ENCODE peak calls at places on chromosomes 1 and 21, in nine cellular contexts. X, T, K, Q, V, N, J, L and E are unnamed samples.
A peak's percentile ranks its signal among the peaks of the same experiment; 100 is the strongest.

GRCh38 chr21:41879190-41879998 is at the start of gene PRDM15:
- DNase-seq in V (peak; percentile 71), K (peak; percentile 91), J (peak; percentile 88), L (peak; percentile 92), T (no peak), N (peak; percentile 60), Q (peak; percentile 91), X (peak; percentile 81), E (peak; percentile 69)

GRCh38 chr21:44952116-44952928 is 12.5 kb downstream of the SLX9 start:
- DNase-seq in N (no peak), V (no peak), Q (no peak), X (no peak), J (no peak), K (peak; percentile 77), T (no peak), L (no peak), E (no peak)

GRCh38 chr1:211259596-211260126 is 495 bp downstream of the RCOR3 start:
- DNase-seq in X (peak; percentile 70), N (no peak), V (peak; percentile 38), T (no peak), Q (peak; percentile 85), L (peak; percentile 80), K (peak; percentile 77), J (peak; percentile 67), E (peak; percentile 58)

GRCh38 chr21:25371831-25372434 is 235.3 kb downstream of the MRPL39 start:
- DNase-seq in V (no peak), J (no peak), X (no peak), L (no peak), K (no peak), Q (no peak), T (no peak), N (no peak), E (no peak)

GRCh38 chr1:10424034-10424433 is 6.2 kb upstream of the CENPS start:
- DNase-seq in N (no peak), V (peak; percentile 23), Q (peak; percentile 77), L (no peak), J (peak; percentile 60), X (no peak), K (no peak), T (no peak), E (no peak)

GRCh38 chr1:100538935-100539835 is 1.2 kb downstream of the GPR88 start:
- DNase-seq in X (no peak), J (peak; percentile 43), N (no peak), T (no peak), L (peak; percentile 75), K (peak; percentile 68), Q (peak; percentile 69), V (no peak), E (no peak)

GRCh38 chr1:214717323-214717722 is 114.3 kb downstream of the CENPF start:
- DNase-seq in J (no peak), Q (no peak), N (no peak), X (no peak), K (no peak), T (no peak), L (no peak), V (no peak), E (no peak)

GRCh38 chr1:58812926-58813325 is 29.1 kb upstream of the JUN start:
- DNase-seq in L (no peak), K (no peak), N (no peak), X (no peak), Q (no peak), J (no peak), V (no peak), T (no peak), E (no peak)

GRCh38 chr21:43911015-43911934 is 46.3 kb downstream of the AGPAT3 start:
- DNase-seq in K (peak; percentile 67), Q (peak; percentile 64), V (no peak), T (no peak), X (no peak), N (no peak), L (peak; percentile 61), J (no peak), E (no peak)

GRCh38 chr1:114618606-114619005 is 37.2 kb upstream of the BCAS2 start:
- DNase-seq in N (no peak), T (no peak), V (no peak), Q (no peak), K (no peak), X (no peak), L (no peak), J (no peak), E (peak; percentile 15)

GRCh38 chr1:184854456-184855180 is 100.0 kb upstream of the EDEM3 start:
- DNase-seq in T (no peak), V (no peak), X (no peak), J (no peak), L (no peak), Q (no peak), N (no peak), K (no peak), E (no peak)

GRCh38 chr21:42455196-42455595 is 40.8 kb downstream of the RSPH1 start:
- DNase-seq in T (no peak), J (no peak), V (no peak), L (no peak), N (no peak), K (no peak), Q (no peak), X (no peak), E (no peak)

GRCh38 chr1:66374561-66375111 is 159.3 kb upstream of the SGIP1 start:
- DNase-seq in K (no peak), Q (no peak), V (no peak), J (no peak), L (no peak), T (peak; percentile 96), X (no peak), N (no peak), E (no peak)

GRCh38 chr1:9402717-9403116 is 110.0 kb downstream of the SPSB1 start:
- DNase-seq in L (no peak), V (no peak), K (no peak), N (no peak), J (no peak), T (no peak), Q (no peak), X (no peak), E (no peak)

GRCh38 chr21:37636152-37636860 is 269.7 kb downstream of the DYRK1A start:
- DNase-seq in Q (no peak), J (no peak), T (no peak), N (no peak), X (peak; percentile 42), K (no peak), V (no peak), L (no peak), E (no peak)

GRCh38 chr1:16119926-16120325 is 35.9 kb downstream of the EPHA2 start:
- DNase-seq in L (no peak), N (no peak), T (no peak), Q (no peak), X (no peak), K (peak; percentile 25), J (no peak), V (no peak), E (no peak)

GRCh38 chr1:184485731-184486723 is 99.2 kb downstream of the C1orf21 start:
- DNase-seq in K (no peak), T (no peak), Q (no peak), N (no peak), L (no peak), V (no peak), J (no peak), X (no peak), E (no peak)

GRCh38 chr1:169529068-169529642 is 43.4 kb upstream of the SLC19A2 start:
- DNase-seq in X (no peak), N (peak; percentile 85), T (no peak), J (no peak), K (no peak), L (no peak), V (peak; percentile 75), Q (no peak), E (peak; percentile 87)

GRCh38 chr1:176531036-176531435 is 68.1 kb downstream of the PAPPA2 start:
- DNase-seq in Q (no peak), J (no peak), L (no peak), T (no peak), N (no peak), X (no peak), V (no peak), K (no peak), E (peak; percentile 19)
- H3K4me3 ChIP-seq in Q (no peak overlapping the region), J (no peak overlapping the region), L (no peak overlapping the region), T (no peak overlapping the region), N (no peak overlapping the region), X (no peak overlapping the region), V (no peak overlapping the region), K (no peak overlapping the region), E (no peak overlapping the region)

GRCh38 chr1:33338495-33339211 is 17.8 kb upstream of the A3GALT2 start:
- DNase-seq in J (peak; percentile 44), N (no peak), V (peak; percentile 82), K (no peak), X (peak; percentile 80), Q (peak; percentile 89), L (no peak), T (no peak), E (peak; percentile 58)
- TF ChIP-seq POLR2A in J (no peak), N (no peak), V (no peak), K (peak; percentile 44), X (peak; percentile 32), Q (no peak), L (peak; percentile 40), T (no peak), E (no peak)

DNA sequence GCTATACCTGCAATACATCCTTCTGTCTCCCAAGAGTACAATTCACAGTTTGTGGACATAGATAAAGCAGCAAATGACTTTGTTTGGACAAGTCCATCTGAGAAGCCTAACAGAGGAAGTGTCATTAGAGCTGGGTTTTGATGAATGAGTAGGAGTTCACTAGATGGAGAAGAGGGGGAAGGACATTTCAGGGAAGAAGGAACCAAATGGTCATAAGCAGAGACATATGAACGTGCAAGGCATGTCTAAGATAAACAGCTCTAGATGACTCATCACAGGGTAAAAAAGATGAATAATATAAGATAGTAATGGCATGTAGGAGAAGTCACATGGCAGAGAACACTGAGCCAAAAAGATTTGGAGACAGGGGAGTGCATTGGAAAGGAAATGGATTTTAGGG is 54.5 kb downstream of the HMGB4 start:
- DNase-seq in T (no peak), N (no peak), V (no peak), J (no peak), Q (no peak), K (no peak), X (no peak), L (no peak), E (no peak)
- H3K4me3 ChIP-seq in T (no peak overlapping the region), N (no peak overlapping the region), V (no peak overlapping the region), J (no peak overlapping the region), Q (no peak overlapping the region), K (no peak overlapping the region), X (no peak overlapping the region), L (no peak overlapping the region), E (no peak overlapping the region)

GRCh38 chr1:159944623-159945455 is 574 bp downstream of the IGSF9 start:
- DNase-seq in Q (no peak), L (peak; percentile 58), K (no peak), N (no peak), T (no peak), V (no peak), X (no peak), J (no peak), E (no peak)
- TF ChIP-seq POLR2A in Q (no peak), L (no peak), K (no peak), N (no peak), T (no peak), V (no peak), X (no peak), J (no peak), E (no peak)

GRCh38 chr1:54885863-54886723 is 902 bp downstream of the DHCR24 start:
- DNase-seq in K (no peak), T (no peak), N (peak; percentile 61), J (no peak), Q (no peak), L (no peak), V (peak; percentile 46), X (no peak), E (peak; percentile 52)
- H3K4me3 ChIP-seq in K (peak overlapping the region; percentile 62), T (peak overlapping the region; percentile 81), N (peak overlapping the region; percentile 93), J (peak overlapping the region; percentile 72), Q (peak overlapping the region; percentile 56), L (peak overlapping the region; percentile 56), V (peak overlapping the region; percentile 83), X (peak overlapping the region; percentile 57), E (peak overlapping the region; percentile 88)